ENCODE peak calls at places on chromosomes 5 and 9, in six cellular contexts. K is activated CD8-positive, alpha-beta memory T cell treated with anti-CD3 and anti-CD28 coated beads, Interleukin-2, amount 10 ng/mL, durations not matched to agents 7 days and 5 days; W is stimulated activated CD8-positive, alpha-beta memory T cell treated with anti-CD3 and anti-CD28 coated beads, Interleukin-7, amount 100 ng/mL, for 1 hour; N is NCI-H2107; M is spleen; R is stimulated activated CD4-positive, alpha-beta T cell treated with anti-CD3 and anti-CD28 coated beads, Interleukin-15, amount 100 ng/mL, for 1 hour. I is an unnamed sample.

GRCh38 chr5:135092476-135092875 is 58.4 kb upstream of the PITX1 start:
- DNase-seq in K (no peak), W (no peak), N (no peak), M (peak), R (no peak), I (no peak)

GRCh38 chr5:55597014-55597981 is 62.5 kb upstream of the PLPP1 start:
- DNase-seq in K (no peak), W (no peak), N (no peak), M (no peak), R (no peak), I (no peak)

GRCh38 chr5:52051759-52052158 is 668.5 kb downstream of the ISL1 start:
- DNase-seq in K (no peak), W (no peak), N (no peak), M (no peak), R (no peak), I (no peak)

GRCh38 chr9:78304357-78304756 is 7.4 kb downstream of the PSAT1 start:
- DNase-seq in K (no peak), W (no peak), N (no peak), M (no peak), R (no peak), I (no peak)

GRCh38 chr9:122392284-122392683 is 21.5 kb downstream of the PTGS1 start:
- DNase-seq in K (peak), W (no peak), N (no peak), M (no peak), R (no peak), I (no peak)

GRCh38 chr5:169336234-169336633 is 35.3 kb upstream of the SLIT3 start:
- DNase-seq in K (no peak), W (no peak), N (no peak), M (no peak), R (no peak), I (no peak)

GRCh38 chr5:150410524-150411244 is 2.0 kb downstream of the CD74 start:
- DNase-seq in K (peak), W (no peak), N (peak), M (peak), R (no peak), I (no peak)

GRCh38 chr9:306907-307306 is 92.2 kb downstream of the DOCK8 start:
- DNase-seq in K (peak), W (peak), N (no peak), M (no peak), R (peak), I (no peak)

GRCh38 chr5:109566361-109566760 is 123.4 kb upstream of the MAN2A1 start:
- DNase-seq in K (no peak), W (no peak), N (no peak), M (no peak), R (no peak), I (no peak)

GRCh38 chr5:1030801-1031271 is 22.2 kb downstream of the NKD2 start:
- DNase-seq in K (no peak), W (no peak), N (no peak), M (no peak), R (no peak), I (no peak)

GRCh38 chr9:124828679-124829669 is 24.3 kb upstream of the WDR38 start:
- DNase-seq in K (no peak), W (no peak), N (no peak), M (no peak), R (no peak), I (no peak)

GRCh38 chr5:40960027-40960426 is 50.7 kb downstream of the C7 start:
- DNase-seq in K (no peak), W (no peak), N (no peak), M (no peak), R (no peak), I (no peak)

GRCh38 chr5:77843570-77844407 is 67.7 kb upstream of the TBCA start:
- DNase-seq in K (no peak), W (no peak), N (no peak), M (no peak), R (no peak), I (no peak)